ENCODE peak calls at places on chromosomes 4 and X, in five cellular contexts. Q is right lobe of liver; C is H54; P is stimulated activated CD4-positive, alpha-beta T cell treated with anti-CD3 and anti-CD28 coated beads, Interleukin-1b, Interleukin-23, amount 100 ng/mL, for 24 hours; G is iPS-NIHi11. L is an unnamed sample.

GRCh38 chrX:68415289-68415688 is 18.0 kb downstream of the OPHN1 start:
- DNase-seq in Q (no peak), P (no peak), G (no peak), C (no peak), L (peak; percentile 66)

GRCh38 chrX:137432609-137433008 is 133.3 kb upstream of the ZIC3 start:
- DNase-seq in G (peak; percentile 35), P (no peak), C (peak; percentile 13), Q (no peak), L (peak; percentile 14)

GRCh38 chrX:19017271-19017670 is 33.4 kb upstream of the PHKA2 start:
- DNase-seq in C (peak; percentile 1), Q (no peak), G (peak; percentile 49), P (no peak), L (peak; percentile 28)

GRCh38 chrX:40007136-40007535 is 90.6 kb downstream of the BCOR start:
- DNase-seq in P (no peak), C (no peak), Q (no peak), G (peak; percentile 11), L (no peak)

GRCh38 chrX:10608099-10608498 is 12.3 kb downstream of the MID1 start:
- DNase-seq in P (no peak), Q (no peak), C (no peak), G (no peak), L (no peak)

GRCh38 chr4:37447886-37448285 is 203.3 kb downstream of the NWD2 start:
- DNase-seq in Q (no peak), G (no peak), P (no peak), C (no peak), L (no peak)

GRCh38 chr4:79823148-79823763 is 249.8 kb downstream of the ANTXR2 start:
- DNase-seq in Q (no peak), G (no peak), P (no peak), C (no peak), L (no peak)

GRCh38 chr4:55830741-55831140 is 11.2 kb downstream of the EXOC1L start:
- DNase-seq in G (no peak), Q (no peak), C (no peak), P (no peak), L (no peak)

GRCh38 chrX:39296472-39296871 is 495.2 kb downstream of the MID1IP1 start:
- DNase-seq in P (no peak), G (no peak), C (no peak), Q (no peak), L (no peak)

GRCh38 chr4:127778102-127778501 is 4.0 kb upstream of the HSPA4L start:
- DNase-seq in P (no peak), Q (no peak), C (no peak), G (no peak), L (no peak)

GRCh38 chr4:150212927-150213326 is 134.7 kb downstream of the DCLK2 start:
- DNase-seq in Q (no peak), P (no peak), G (no peak), C (no peak), L (peak; percentile 48)

GRCh38 chr4:185965456-185966384 is 103.2 kb upstream of the TLR3 start:
- DNase-seq in G (no peak), Q (no peak), P (no peak), C (no peak), L (peak; percentile 23)

L was measured in OCI-M1.